ENCODE peak calls at places on chromosomes 4 and X, in seven cellular contexts. Z is hepatocyte, L is mesendoderm, W is GM23248, P is mesenchymal stem cell, N is HepG2, K is MM.1S. D is an unnamed sample.

GRCh38 chr4:144090744-144091143 is 49.8 kb downstream of the GYPA start:
- DNase-seq in W (no peak), L (no peak), N (no peak), K (no peak), P (no peak), Z (no peak), D (no peak)

GRCh38 chr4:123826896-123827295 is 430.3 kb downstream of the SPRY1 start:
- DNase-seq in Z (no peak), L (no peak), P (peak), N (no peak), K (no peak), W (peak), D (peak)

GRCh38 chr4:138241281-138242075 is 671 bp downstream of the SLC7A11 start:
- DNase-seq in P (peak), N (no peak), K (no peak), Z (peak), L (no peak), W (peak), D (peak)

GRCh38 chr4:159367421-159368105 is 264.7 kb downstream of the RAPGEF2 start:
- DNase-seq in N (no peak), P (no peak), L (no peak), W (peak), K (no peak), Z (no peak), D (no peak)

GRCh38 chrX:121975666-121976065 is 928.3 kb downstream of the GLUD2 start:
- DNase-seq in P (no peak), L (no peak), N (no peak), K (no peak), W (no peak), Z (no peak), D (no peak)

GRCh38 chrX:103157511-103158316 is 57.2 kb upstream of the BEX4 start:
- DNase-seq in L (peak), K (peak), N (peak), P (peak), Z (peak), W (peak), D (peak)

GRCh38 chr4:90883519-90883918 is 756.3 kb downstream of the CCSER1 start:
- DNase-seq in K (no peak), L (no peak), W (no peak), N (no peak), P (no peak), Z (no peak), D (no peak)

GRCh38 chr4:97144199-97144598 is 999.1 kb downstream of the STPG2 start:
- DNase-seq in K (no peak), P (no peak), Z (no peak), N (no peak), L (no peak), W (no peak), D (no peak)

GRCh38 chrX:47817421-47817820 is 19.3 kb upstream of the ZNF81 start:
- DNase-seq in K (no peak), Z (no peak), L (peak), W (no peak), N (no peak), P (no peak), D (peak)

GRCh38 chrX:68132749-68133148 is 300.5 kb downstream of the OPHN1 start:
- DNase-seq in N (no peak), W (no peak), Z (no peak), P (no peak), L (no peak), K (no peak), D (no peak)

DNA sequence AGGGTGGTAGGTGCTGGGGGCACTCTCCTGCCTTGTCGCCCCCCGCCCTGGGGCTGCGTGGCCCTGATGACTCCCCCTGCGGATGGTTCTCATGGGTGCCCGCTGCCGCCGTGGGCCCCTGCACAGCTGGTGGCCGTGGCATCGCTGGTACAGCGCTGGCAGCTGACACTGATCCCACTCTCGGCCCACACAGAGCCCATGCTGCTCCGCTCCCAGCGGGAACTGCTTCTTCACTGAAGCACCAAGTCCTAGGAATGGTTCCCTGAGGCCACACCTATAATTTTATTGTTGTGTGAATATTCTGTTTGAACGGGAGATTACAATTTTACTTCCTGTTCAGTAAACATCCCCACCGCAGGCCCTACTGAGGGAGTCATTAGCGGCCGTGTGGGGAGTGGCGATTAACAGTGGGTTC is 138.6 kb upstream of the NKX1-1 start:
- DNase-seq in Z (peak), N (no peak), K (no peak), W (no peak), L (no peak), P (no peak), D (peak)
- H3K4me2 ChIP-seq in Z (no peak), N (no peak), K (no peak), W (no peak), L (no peak), P (no peak), D (no peak)

DNA sequence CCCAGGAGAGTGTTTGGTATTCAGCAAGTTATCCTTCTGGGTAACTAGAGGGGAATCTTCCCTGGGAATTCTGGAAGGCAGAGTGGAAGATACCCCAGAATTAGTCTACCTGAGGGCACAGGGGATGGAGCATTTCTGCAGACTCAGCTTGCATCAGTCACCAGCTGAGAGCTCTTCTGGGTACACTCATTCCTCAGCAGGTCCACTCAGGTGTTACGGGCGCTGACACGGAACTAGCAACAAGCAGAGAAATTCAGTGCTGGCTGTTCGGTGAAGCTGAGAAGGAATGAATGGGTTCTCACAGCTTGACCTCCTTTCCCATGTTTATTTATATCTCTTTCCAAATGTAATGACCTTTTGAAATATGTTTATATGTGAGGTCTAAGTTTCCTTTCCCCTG is 106.0 kb upstream of the PNPLA4 start:
- DNase-seq in L (no peak), N (no peak), P (no peak), K (no peak), Z (no peak), W (no peak), D (no peak)
- H3K4me2 ChIP-seq in L (no peak), N (no peak), P (no peak), K (no peak), Z (no peak), W (no peak), D (no peak)

GRCh38 chrX:150772150-150772970 is 79.2 kb downstream of the MTMR1 start:
- DNase-seq in N (peak), L (peak), P (peak), K (peak), W (peak), Z (peak), D (peak)

GRCh38 chrX:150773117-150773516 is 79.9 kb downstream of the MTMR1 start:
- DNase-seq in Z (no peak), K (no peak), N (no peak), W (no peak), L (no peak), P (no peak), D (no peak)

GRCh38 chrX:150775569-150776350 is 82.6 kb downstream of the MTMR1 start:
- DNase-seq in Z (no peak), L (no peak), P (no peak), K (no peak), W (no peak), N (no peak), D (no peak)

GRCh38 chrX:150774798-150775568 is 81.8 kb downstream of the MTMR1 start:
- DNase-seq in Z (no peak), L (no peak), N (peak), P (no peak), W (no peak), K (no peak), D (no peak)

DNA sequence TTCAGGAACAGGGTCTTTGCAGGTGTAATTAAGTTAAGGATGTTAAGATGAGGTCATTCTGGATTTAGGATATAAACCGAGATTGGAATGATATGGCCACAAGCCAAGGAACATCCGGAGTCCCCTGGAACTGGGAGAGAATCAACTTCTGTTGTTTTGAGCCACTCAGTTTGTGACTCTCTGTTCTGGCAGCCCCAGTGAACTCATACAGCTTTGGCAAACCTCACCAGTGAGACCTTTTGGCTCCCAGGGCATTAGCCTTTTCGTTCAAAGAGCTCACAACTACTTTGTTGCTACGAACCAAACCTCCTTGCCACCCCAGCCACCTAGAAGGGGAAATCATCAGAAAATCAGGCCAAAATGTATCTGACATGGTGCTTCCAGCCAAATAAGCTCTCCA is 80.4 kb downstream of the MTMR1 start:
- DNase-seq in K (no peak), L (no peak), P (no peak), W (no peak), N (no peak), Z (no peak), D (no peak)
- H3K4me2 ChIP-seq in K (no peak), L (no peak), P (no peak), W (no peak), N (no peak), Z (no peak), D (no peak)

DNA sequence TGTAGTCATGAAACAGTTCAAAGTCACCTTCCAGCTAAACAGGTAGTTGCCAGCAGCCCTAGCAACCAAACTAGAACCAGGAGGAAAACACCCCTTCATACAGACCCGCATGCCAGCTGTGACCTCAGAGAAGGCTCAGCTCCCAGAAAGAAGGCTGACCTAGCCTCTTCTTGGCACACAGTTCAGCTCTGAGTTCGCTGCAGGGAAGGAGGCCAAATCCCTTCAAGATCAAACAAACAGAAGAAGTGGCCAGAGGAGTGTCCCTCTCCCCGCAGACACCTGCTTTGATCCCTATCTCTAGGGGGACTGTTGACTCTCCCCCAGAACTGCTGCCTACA is 56.0 kb downstream of the HADH start:
- DNase-seq in N (no peak), W (peak), L (no peak), Z (peak), P (no peak), K (no peak), D (no peak)
- H3K4me2 ChIP-seq in N (no peak), W (no peak), L (no peak), Z (no peak), P (no peak), K (no peak), D (no peak)

DNA sequence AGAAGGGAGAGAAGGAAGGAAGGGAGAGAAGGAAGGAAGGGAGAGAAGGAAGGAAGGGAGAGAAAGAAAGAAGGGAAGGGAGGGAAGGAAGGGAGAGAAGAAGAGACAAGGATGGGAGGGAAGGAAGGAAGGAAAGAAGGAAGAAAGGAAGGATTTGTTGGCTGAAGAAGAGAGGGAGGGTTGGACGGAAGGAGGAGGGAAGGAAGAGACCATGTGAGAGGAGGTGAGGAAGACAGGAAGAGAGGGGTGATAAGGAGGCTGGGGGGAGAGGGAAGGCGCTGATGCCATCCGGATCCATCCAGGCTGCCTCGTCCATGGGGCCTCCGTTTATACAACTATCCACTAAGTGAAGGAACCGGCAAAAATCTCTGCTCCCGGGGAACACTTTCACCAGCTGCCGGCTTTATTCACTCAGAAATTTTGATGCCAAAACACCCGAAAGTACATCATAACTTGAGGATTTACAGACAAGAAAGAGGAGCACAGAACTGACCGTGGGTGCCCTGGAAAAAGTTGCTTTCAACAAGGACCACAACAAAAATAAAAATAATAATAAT is 14.9 kb downstream of the DHRSX start:
- DNase-seq in K (no peak), L (no peak), N (no peak), Z (no peak), W (peak), P (no peak), D (no peak)
- H3K4me2 ChIP-seq in K (no peak), L (no peak), N (no peak), Z (no peak), W (no peak), P (no peak), D (no peak)

GRCh38 chr4:94934201-94934600 is 176.4 kb downstream of the BMPR1B start:
- DNase-seq in K (no peak), W (peak), L (no peak), P (peak), Z (no peak), N (no peak), D (peak)

GRCh38 chr4:94936854-94937253 is 179.1 kb downstream of the BMPR1B start:
- DNase-seq in Z (no peak), K (no peak), N (no peak), L (no peak), P (no peak), W (no peak), D (no peak)

GRCh38 chr4:94934864-94935263 is 177.1 kb downstream of the BMPR1B start:
- DNase-seq in W (no peak), P (no peak), N (no peak), L (no peak), K (no peak), Z (no peak), D (peak)

GRCh38 chr4:94931626-94932025 is 173.9 kb downstream of the BMPR1B start:
- DNase-seq in N (no peak), Z (no peak), K (no peak), L (no peak), P (no peak), W (no peak), D (no peak)

GRCh38 chr4:94933799-94934198 is 176.0 kb downstream of the BMPR1B start:
- DNase-seq in P (no peak), K (no peak), W (no peak), L (no peak), Z (no peak), N (no peak), D (no peak)
- H3K4me2 ChIP-seq in P (no peak), K (no peak), W (peak), L (no peak), Z (no peak), N (no peak), D (no peak)

GRCh38 chr4:110621328-110621812 is 1.5 kb downstream of the PITX2 start:
- DNase-seq in K (no peak), W (no peak), N (no peak), P (peak), L (peak), Z (no peak), D (no peak)

GRCh38 chr4:110623710-110624015 is 786 bp upstream of the PITX2 start:
- DNase-seq in K (no peak), P (no peak), Z (no peak), W (no peak), L (no peak), N (no peak), D (no peak)

GRCh38 chr4:110624016-110624770 is 1.3 kb upstream of the PITX2 start:
- DNase-seq in K (no peak), W (no peak), P (no peak), L (peak), N (no peak), Z (no peak), D (no peak)

GRCh38 chr4:110621839-110622751 is 782 bp downstream of the PITX2 start:
- DNase-seq in L (peak), Z (no peak), P (peak), K (no peak), N (no peak), W (no peak), D (no peak)

GRCh38 chr4:110622841-110623709 is at the start of gene PITX2:
- DNase-seq in P (peak), K (no peak), W (peak), L (peak), Z (peak), N (no peak), D (peak)
- H3K4me2 ChIP-seq in P (peak), K (no peak), W (no peak), L (peak), Z (peak), N (no peak), D (peak)

D was measured in endothelial cell of umbilical vein.